ENCODE peak calls at places on chromosome 17, in four cellular contexts. A, P, C and X are unnamed samples.

GRCh38 chr17:78237403-78238012 is 6.1 kb downstream of the TMEM235 start:
- DNase-seq in A (peak), C (no peak), P (peak), X (no peak)

GRCh38 chr17:1649844-1650409 is at the start of gene RILP:
- DNase-seq in P (peak), C (no peak), A (no peak), X (no peak)

GRCh38 chr17:624341-624860 is 90.2 kb downstream of the VPS53 start:
- DNase-seq in C (no peak), P (peak), A (no peak), X (no peak)

GRCh38 chr17:61380836-61381525 is 18.7 kb upstream of the TBX2 start:
- DNase-seq in P (no peak), A (peak), C (no peak), X (no peak)

GRCh38 chr17:34361478-34362061 is 1.5 kb downstream of the CCL1 start:
- DNase-seq in A (peak), C (peak), P (peak), X (peak)

GRCh38 chr17:53470626-53471025 is 352.1 kb upstream of the KIF2B start:
- DNase-seq in C (no peak), P (no peak), A (no peak), X (no peak)

GRCh38 chr17:38322156-38322779 is 21.5 kb downstream of the GPR179 start:
- DNase-seq in P (peak), C (no peak), A (peak), X (no peak)

GRCh38 chr17:17797119-17797809 is 39.5 kb downstream of the SREBF1 start:
- DNase-seq in P (no peak), A (no peak), C (no peak), X (no peak)

GRCh38 chr17:48632579-48633265 is 6.6 kb upstream of the HOXB9 start:
- DNase-seq in C (no peak), P (peak), A (no peak), X (no peak)

GRCh38 chr17:29615048-29615385 is 7.7 kb downstream of the CORO6 start:
- DNase-seq in A (peak), P (no peak), C (no peak), X (no peak)

GRCh38 chr17:39695089-39695474 is 4.8 kb upstream of the ERBB2 start:
- DNase-seq in A (no peak), P (peak), C (no peak), X (no peak)

GRCh38 chr17:45584092-45585036 is 93.8 kb upstream of the PLEKHM1 start:
- DNase-seq in P (peak), C (peak), A (no peak), X (no peak)